ENCODE peak calls at places on chromosomes 5 and 9, in ten cellular contexts. U is Panc1; R is CD4-positive, CD25-positive, alpha-beta regulatory T cell; Q is RCC 7860; B is stimulated activated CD4-positive, alpha-beta T cell treated with anti-CD3 and anti-CD28 coated beads, Interleukin-4, amount 100 ng/mL, for 48 hours; P is SW480; Y is GM04504; V is stromal cell of bone marrow; H is ureter; M is brain pericyte. D is an unnamed sample.

GRCh38 chr5:60196382-60197113 is 303.0 kb upstream of the PDE4D start:
- DNase-seq in B (no peak), M (peak; percentile 85), H (no peak), U (no peak), V (peak; percentile 89), R (no peak), Y (peak; percentile 94), P (peak; percentile 43), Q (peak; percentile 54), D (peak; percentile 87)

GRCh38 chr5:155947394-155948062 is 379.4 kb upstream of the SGCD start:
- DNase-seq in Q (no peak), H (no peak), V (no peak), Y (peak; percentile 28), P (no peak), B (no peak), R (no peak), M (no peak), U (no peak), D (no peak)

GRCh38 chr5:35854248-35854647 is 2.4 kb upstream of the IL7R start:
- DNase-seq in R (peak; percentile 72), Q (no peak), H (no peak), U (no peak), V (no peak), Y (no peak), P (no peak), B (peak; percentile 60), M (no peak), D (no peak)

GRCh38 chr5:148574167-148574566 is 80.2 kb downstream of the HTR4 start:
- DNase-seq in R (no peak), H (no peak), M (no peak), Q (no peak), B (no peak), V (no peak), U (no peak), P (no peak), Y (no peak), D (no peak)

GRCh38 chr9:135329571-135330306 is 149.8 kb upstream of the PPP1R26 start:
- DNase-seq in Q (no peak), R (no peak), U (no peak), Y (no peak), H (peak; percentile 33), P (no peak), B (no peak), V (no peak), M (no peak), D (no peak)

GRCh38 chr9:134545213-134546211 is 96.1 kb upstream of the COL5A1 start:
- DNase-seq in P (no peak), Q (no peak), H (no peak), B (no peak), R (no peak), V (peak; percentile 65), U (no peak), Y (peak; percentile 84), M (no peak), D (no peak)

GRCh38 chr5:34015120-34015807 is 7.4 kb upstream of the AMACR start:
- DNase-seq in Y (no peak), B (peak; percentile 40), V (no peak), H (no peak), R (no peak), M (no peak), P (no peak), U (no peak), Q (no peak), D (no peak)

GRCh38 chr5:43601454-43602260 is 1.3 kb upstream of the NNT start:
- DNase-seq in B (no peak), H (no peak), Y (peak; percentile 15), Q (peak; percentile 65), U (no peak), P (peak; percentile 28), V (no peak), M (no peak), R (no peak), D (peak; percentile 33)

GRCh38 chr5:149108651-149109280 is 32.5 kb upstream of the ABLIM3 start:
- DNase-seq in M (no peak), V (peak; percentile 80), H (no peak), P (no peak), Y (no peak), B (no peak), U (no peak), R (no peak), Q (no peak), D (no peak)

GRCh38 chr5:179230061-179230461 is 115.2 kb downstream of the ADAMTS2 start:
- DNase-seq in Q (no peak), P (no peak), V (no peak), M (no peak), Y (no peak), H (no peak), R (no peak), B (no peak), U (no peak), D (no peak)

GRCh38 chr5:95644351-95645042 is 2.1 kb upstream of the RFESD start:
- DNase-seq in U (no peak), P (peak; percentile 79), Q (peak; percentile 24), Y (peak; percentile 26), V (peak; percentile 50), R (no peak), M (no peak), B (no peak), H (peak; percentile 61), D (peak; percentile 59)

GRCh38 chr5:14257995-14258403 is 114.9 kb downstream of the TRIO start:
- DNase-seq in R (no peak), Q (no peak), Y (no peak), B (no peak), V (no peak), U (no peak), H (no peak), P (no peak), M (no peak), D (no peak)

GRCh38 chr9:128845186-128845931 is 15.8 kb upstream of the SPOUT1 start:
- DNase-seq in B (no peak), Y (no peak), P (no peak), R (no peak), M (no peak), V (no peak), U (no peak), H (peak; percentile 63), Q (no peak), D (no peak)

GRCh38 chr9:126058631-126059030 is 268.0 kb upstream of the MVB12B start:
- DNase-seq in M (no peak), U (no peak), H (no peak), Q (no peak), V (no peak), P (no peak), Y (no peak), R (no peak), B (no peak), D (no peak)

GRCh38 chr9:27353405-27354229 is 56.7 kb upstream of the EQTN start:
- DNase-seq in M (no peak), H (no peak), R (no peak), P (no peak), Y (no peak), Q (no peak), U (no peak), B (no peak), V (peak; percentile 6), D (no peak)

GRCh38 chr9:801399-802071 is 40.0 kb upstream of the DMRT1 start:
- DNase-seq in V (no peak), H (no peak), U (no peak), P (no peak), R (no peak), B (no peak), Q (no peak), Y (no peak), M (no peak), D (peak; percentile 76)

GRCh38 chr5:112729630-112730029 is 8.1 kb upstream of the APC start:
- DNase-seq in V (no peak), U (no peak), P (no peak), M (no peak), B (no peak), Q (no peak), Y (no peak), H (no peak), R (no peak), D (no peak)

GRCh38 chr5:68265822-68266395 is 50.4 kb downstream of the PIK3R1 start:
- DNase-seq in B (no peak), M (no peak), Q (no peak), Y (no peak), R (no peak), P (no peak), V (no peak), H (no peak), U (no peak), D (no peak)

D was measured in Caki2.